ENCODE peak calls at places on chromosomes 13 and 19, in six cellular contexts. O, W, J, A, Y and B are unnamed samples.

GRCh38 chr13:99265823-99266426 is 7.7 kb upstream of the GPR18 start:
- DNase-seq in J (peak; percentile 46), A (no peak), W (peak; percentile 18), Y (no peak), O (no peak), B (peak; percentile 60)

GRCh38 chr19:44903602-44904425 is 1.8 kb upstream of the APOE start:
- DNase-seq in A (no peak), J (peak; percentile 79), O (peak; percentile 70), Y (peak; percentile 58), W (peak; percentile 79), B (peak; percentile 49)

GRCh38 chr13:103351035-103351828 is 285.0 kb upstream of the SLC10A2 start:
- DNase-seq in J (peak; percentile 41), W (no peak), A (no peak), O (no peak), Y (peak; percentile 13), B (no peak)

GRCh38 chr19:37519890-37520289 is 13.2 kb downstream of the ZNF793 start:
- DNase-seq in J (peak; percentile 20), O (no peak), W (no peak), Y (no peak), A (no peak), B (no peak)

GRCh38 chr19:29170554-29170953 is 42.4 kb downstream of the UQCRFS1 start:
- DNase-seq in J (no peak), A (no peak), W (no peak), O (no peak), Y (no peak), B (no peak)

GRCh38 chr13:77056382-77056781 is 29.4 kb upstream of the FBXL3 start:
- DNase-seq in Y (no peak), A (no peak), J (no peak), W (no peak), O (no peak), B (no peak)

GRCh38 chr19:20471441-20471840 is 94.1 kb downstream of the ZNF737 start:
- DNase-seq in O (no peak), W (no peak), A (no peak), Y (no peak), J (no peak), B (no peak)

GRCh38 chr19:39052243-39052746 is 19.9 kb upstream of the FBXO27 start:
- DNase-seq in Y (peak; percentile 11), A (no peak), J (peak; percentile 68), W (peak; percentile 75), O (no peak), B (peak; percentile 56)

GRCh38 chr13:66635526-66635925 is 594.6 kb downstream of the PCDH9 start:
- DNase-seq in Y (no peak), O (no peak), A (no peak), W (no peak), J (no peak), B (peak; percentile 79)

GRCh38 chr13:44969858-44970484 is 19.3 kb downstream of the NUFIP1 start:
- DNase-seq in W (peak; percentile 13), O (no peak), Y (peak; percentile 22), A (no peak), J (peak; percentile 77), B (peak; percentile 68)

GRCh38 chr13:107554355-107554905 is 660.9 kb downstream of the LIG4 start:
- DNase-seq in J (no peak), Y (no peak), O (no peak), A (no peak), W (no peak), B (no peak)

GRCh38 chr19:37309834-37310575 is 60.9 kb upstream of the ZNF527 start:
- DNase-seq in W (no peak), Y (no peak), O (no peak), J (peak; percentile 25), A (no peak), B (no peak)

GRCh38 chr19:3176715-3177501 is 1.7 kb upstream of the S1PR4 start:
- DNase-seq in A (no peak), W (peak; percentile 80), Y (no peak), J (peak; percentile 57), O (no peak), B (peak; percentile 63)

GRCh38 chr19:42606660-42607351 is 12.1 kb upstream of the CEACAM8 start:
- DNase-seq in Y (no peak), O (peak; percentile 86), A (peak; percentile 5), J (peak; percentile 50), W (peak; percentile 88), B (peak; percentile 7)

GRCh38 chr13:28820099-28821051 is at the start of gene MTUS2:
- DNase-seq in A (no peak), J (peak; percentile 61), W (no peak), O (no peak), Y (no peak), B (no peak)

GRCh38 chr13:23060972-23061371 is 119.8 kb upstream of the SGCG start:
- DNase-seq in A (no peak), Y (no peak), J (no peak), O (no peak), W (no peak), B (no peak)

GRCh38 chr19:56839665-56840451 is 668 bp downstream of the PEG3 start:
- DNase-seq in A (no peak), Y (peak; percentile 95), O (peak; percentile 97), J (no peak), W (no peak), B (peak; percentile 1)

GRCh38 chr13:72180253-72180952 is 313.4 kb upstream of the DACH1 start:
- DNase-seq in J (no peak), A (no peak), O (no peak), Y (no peak), W (no peak), B (peak; percentile 15)

GRCh38 chr19:19371056-19371455 is 34.4 kb upstream of the GATAD2A start:
- DNase-seq in Y (no peak), O (no peak), A (no peak), W (no peak), J (no peak), B (no peak)

GRCh38 chr19:6279620-6279930 is 200 bp downstream of the MLLT1 start:
- DNase-seq in J (no peak), A (no peak), O (no peak), Y (no peak), W (no peak), B (no peak)

GRCh38 chr19:6276447-6276846 is 3.3 kb downstream of the MLLT1 start:
- DNase-seq in O (peak; percentile 47), W (no peak), A (no peak), J (peak; percentile 43), Y (no peak), B (peak; percentile 96)

GRCh38 chr19:6278740-6279619 is 795 bp downstream of the MLLT1 start:
- DNase-seq in J (peak; percentile 38), W (no peak), O (no peak), Y (no peak), A (no peak), B (no peak)

GRCh38 chr19:6279931-6280591 is at the start of gene MLLT1:
- DNase-seq in A (peak; percentile 87), Y (peak; percentile 98), J (peak; percentile 98), W (peak; percentile 94), O (peak; percentile 95), B (peak; percentile 99)

GRCh38 chr19:6278051-6278450 is 1.7 kb downstream of the MLLT1 start:
- DNase-seq in W (no peak), O (no peak), Y (no peak), J (no peak), A (no peak), B (no peak)
- H3K4me3 ChIP-seq in W (no peak overlapping the region), O (peak overlapping the region; percentile 98), Y (no peak overlapping the region), J (no peak overlapping the region), A (peak overlapping the region; percentile 96), B (peak overlapping the region; percentile 86)

GRCh38 chr13:110008816-110009215 is 222.4 kb upstream of the IRS2 start:
- DNase-seq in Y (no peak), W (no peak), A (no peak), J (no peak), O (no peak), B (no peak)
- TF ChIP-seq CTCF in Y (no peak), W (no peak), A (no peak), J (no peak), O (no peak), B (no peak)

GRCh38 chr13:74214321-74214720 is 80.1 kb upstream of the KLF12 start:
- DNase-seq in W (no peak), J (no peak), A (no peak), Y (no peak), O (no peak), B (no peak)

GRCh38 chr13:74215420-74215819 is 81.2 kb upstream of the KLF12 start:
- DNase-seq in A (no peak), J (no peak), O (no peak), Y (no peak), W (no peak), B (no peak)

GRCh38 chr13:74219571-74219970 is 85.4 kb upstream of the KLF12 start:
- DNase-seq in J (no peak), W (no peak), O (no peak), A (no peak), Y (no peak), B (peak; percentile 55)

GRCh38 chr13:74218291-74218690 is 84.1 kb upstream of the KLF12 start:
- DNase-seq in J (no peak), A (no peak), O (no peak), Y (no peak), W (no peak), B (no peak)

GRCh38 chr13:74217816-74218215 is 83.6 kb upstream of the KLF12 start:
- DNase-seq in Y (no peak), W (no peak), J (no peak), O (no peak), A (no peak), B (peak; percentile 84)
- H3K4me3 ChIP-seq in Y (no peak overlapping the region), W (no peak overlapping the region), J (no peak overlapping the region), O (no peak overlapping the region), A (no peak overlapping the region), B (no peak overlapping the region)

GRCh38 chr19:12606796-12607195 is 3.8 kb downstream of the ZNF490 start:
- DNase-seq in Y (no peak), A (no peak), O (no peak), W (no peak), J (no peak), B (no peak)

GRCh38 chr19:12611361-12611699 is 610 bp downstream of the ZNF791 start:
- DNase-seq in A (no peak), Y (peak; percentile 86), O (peak; percentile 76), J (peak; percentile 89), W (peak; percentile 60), B (peak; percentile 74)

GRCh38 chr19:12610540-12611360 is at the start of the genes ZNF490 and ZNF791:
- DNase-seq in O (peak; percentile 98), Y (peak; percentile 99), W (peak; percentile 89), J (peak; percentile 99), A (peak; percentile 94), B (peak; percentile 96)
- TF ChIP-seq CTCF in O (no peak), Y (no peak), W (no peak), J (peak; percentile 33), A (no peak), B (peak; percentile 13)